ENCODE peak calls at places on chromosomes 6 and 20, in four cellular contexts. G is H1, J is neuronal stem cell, Q is H9. O is an unnamed sample.
A peak's percentile ranks its signal among the peaks of the same experiment; 100 is the strongest.

GRCh38 chr6:56745971-56746370 is 103.3 kb upstream of the DST start:
- DNase-seq in G (no peak), J (no peak), Q (no peak), O (no peak)

GRCh38 chr20:59603727-59604608 is at the start of gene PHACTR3:
- DNase-seq in G (peak; percentile 63), J (peak; percentile 27), Q (peak; percentile 52), O (no peak)

GRCh38 chr20:45629496-45630100 is at the start of gene WFDC10A:
- DNase-seq in G (peak; percentile 65), J (peak; percentile 21), Q (peak; percentile 84), O (peak; percentile 49)

GRCh38 chr6:110534731-110535164 is 58.3 kb upstream of the SLC22A16 start:
- DNase-seq in G (peak; percentile 22), J (no peak), Q (no peak), O (peak; percentile 72)

GRCh38 chr6:101259446-101259845 is 134.1 kb upstream of the GRIK2 start:
- DNase-seq in G (no peak), J (no peak), Q (no peak), O (no peak)

GRCh38 chr6:151589667-151590066 is 95.8 kb downstream of the CCDC170 start:
- DNase-seq in G (no peak), J (no peak), Q (no peak), O (no peak)

GRCh38 chr20:43525016-43525415 is 17.5 kb downstream of the L3MBTL1 start:
- DNase-seq in G (no peak), J (no peak), Q (no peak), O (no peak)

GRCh38 chr6:168384045-168385038 is 56.6 kb upstream of the SMOC2 start:
- DNase-seq in G (no peak), J (no peak), Q (no peak), O (no peak)

GRCh38 chr20:60095456-60095855 is 137.2 kb downstream of the CDH26 start:
- DNase-seq in G (no peak), J (no peak), Q (no peak), O (no peak)

GRCh38 chr6:35165630-35166071 is 24.5 kb upstream of the TCP11 start:
- DNase-seq in G (no peak), J (no peak), Q (no peak), O (peak; percentile 87)

GRCh38 chr6:26520088-26520839 is 17.9 kb upstream of the HMGN4 start:
- DNase-seq in G (no peak), J (no peak), Q (no peak), O (no peak)

DNA sequence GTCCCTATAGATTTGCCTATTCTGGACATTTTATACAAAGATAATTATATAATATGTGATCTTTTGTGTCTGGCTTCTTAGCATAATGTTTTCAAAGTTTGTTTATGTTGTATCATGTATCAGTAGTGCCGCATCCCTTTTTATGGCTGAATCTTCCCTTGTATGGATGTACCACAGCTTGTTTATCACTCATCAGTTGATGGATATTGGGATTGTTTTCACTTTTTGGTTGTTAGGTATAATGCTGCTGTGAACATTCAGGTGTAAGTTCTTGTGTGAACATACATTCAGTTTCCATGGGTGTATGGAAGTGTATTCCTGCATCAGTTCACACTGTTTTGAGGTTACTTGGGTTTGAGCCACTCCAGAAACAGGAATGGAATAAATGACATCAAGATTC is 4.3 kb downstream of the TM9SF4 start:
- DNase-seq in G (no peak), J (no peak), Q (no peak), O (no peak)
- H4K91ac ChIP-seq in G (no peak overlapping the region), J (no peak overlapping the region), Q (no peak overlapping the region), O (no peak overlapping the region)

DNA sequence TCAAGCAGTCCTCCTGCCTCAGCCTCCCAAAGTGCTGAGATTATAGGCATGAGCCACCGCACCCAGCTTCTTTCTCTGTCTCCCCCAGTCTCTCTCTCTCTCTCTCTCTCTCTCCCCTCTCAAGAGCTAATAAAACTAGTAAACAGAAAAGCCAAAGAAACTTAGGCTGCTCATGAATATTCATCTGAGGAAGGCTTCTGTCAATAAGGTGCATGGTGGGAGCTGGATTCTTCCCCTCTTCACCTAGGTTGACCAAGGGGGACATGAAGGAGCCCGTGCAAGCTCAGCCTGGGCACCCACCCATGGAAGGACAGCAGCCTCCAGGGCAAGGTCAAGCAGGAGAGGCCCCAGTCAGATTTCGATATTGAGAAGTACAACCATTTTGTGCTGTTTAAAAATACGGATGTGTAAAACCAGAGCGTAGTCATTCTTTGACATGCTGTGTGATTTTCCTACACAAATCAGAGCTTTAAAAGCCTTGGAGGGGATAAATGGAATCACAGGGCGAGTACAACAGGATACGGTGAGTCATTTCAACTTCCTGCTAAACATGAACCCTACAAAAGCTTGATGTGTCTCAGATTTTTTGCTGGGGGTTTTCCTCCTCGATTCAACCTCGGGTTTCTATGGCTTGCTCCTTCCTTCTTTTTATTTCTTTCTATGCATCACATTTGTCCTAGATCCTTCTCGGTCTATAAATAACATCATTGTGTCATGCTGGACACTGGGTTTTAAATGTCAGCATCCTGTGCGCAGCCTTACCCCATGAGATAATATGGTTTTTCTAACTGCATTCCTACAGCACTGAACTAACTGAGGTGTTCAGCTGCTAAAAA is 368.9 kb upstream of the JARID2 start:
- DNase-seq in G (no peak), J (no peak), Q (no peak), O (peak; percentile 94)
- H2AFZ ChIP-seq in G (no peak overlapping the region), J (peak overlapping the region; percentile 82), Q (no peak overlapping the region), O (peak overlapping the region; percentile 88)

GRCh38 chr6:73340048-73340447 is 14.0 kb downstream of the DPPA5 start:
- DNase-seq in G (no peak), J (no peak), Q (no peak), O (peak; percentile 59)
- H4K91ac ChIP-seq in G (no peak overlapping the region), J (no peak overlapping the region), Q (no peak overlapping the region), O (no peak overlapping the region)

GRCh38 chr20:18057106-18057993 is at the start of gene OVOL2:
- DNase-seq in G (peak; percentile 90), J (no peak), Q (peak; percentile 88), O (no peak)

GRCh38 chr20:18056174-18057105 is 1.3 kb downstream of the OVOL2 start:
- DNase-seq in G (peak; percentile 75), J (no peak), Q (peak; percentile 52), O (no peak)

GRCh38 chr20:18059603-18060002 is 1.9 kb upstream of the OVOL2 start:
- DNase-seq in G (no peak), J (no peak), Q (no peak), O (no peak)

GRCh38 chr20:18058661-18059467 is 1.1 kb upstream of the OVOL2 start:
- DNase-seq in G (peak; percentile 82), J (peak; percentile 45), Q (peak; percentile 87), O (no peak)

GRCh38 chr20:18057994-18058349 is 256 bp upstream of the OVOL2 start:
- DNase-seq in G (no peak), J (no peak), Q (no peak), O (no peak)
- H2AFZ ChIP-seq in G (no peak overlapping the region), J (peak overlapping the region; percentile 75), Q (no peak overlapping the region), O (peak overlapping the region; percentile 51)

GRCh38 chr20:50309764-50310672 is 119.4 kb downstream of the CEBPB start:
- DNase-seq in G (no peak), J (no peak), Q (no peak), O (no peak)

GRCh38 chr20:50309280-50309763 is 118.7 kb downstream of the CEBPB start:
- DNase-seq in G (no peak), J (no peak), Q (no peak), O (peak; percentile 92)

GRCh38 chr20:50306478-50307423 is 116.1 kb downstream of the CEBPB start:
- DNase-seq in G (no peak), J (no peak), Q (no peak), O (no peak)

GRCh38 chr20:50308513-50309279 is 118.1 kb downstream of the CEBPB start:
- DNase-seq in G (no peak), J (no peak), Q (peak; percentile 83), O (peak; percentile 100)

GRCh38 chr20:50308166-50308512 is 117.5 kb downstream of the CEBPB start:
- DNase-seq in G (no peak), J (no peak), Q (no peak), O (no peak)
- H4K91ac ChIP-seq in G (no peak overlapping the region), J (no peak overlapping the region), Q (no peak overlapping the region), O (peak overlapping the region; percentile 100)

DNA sequence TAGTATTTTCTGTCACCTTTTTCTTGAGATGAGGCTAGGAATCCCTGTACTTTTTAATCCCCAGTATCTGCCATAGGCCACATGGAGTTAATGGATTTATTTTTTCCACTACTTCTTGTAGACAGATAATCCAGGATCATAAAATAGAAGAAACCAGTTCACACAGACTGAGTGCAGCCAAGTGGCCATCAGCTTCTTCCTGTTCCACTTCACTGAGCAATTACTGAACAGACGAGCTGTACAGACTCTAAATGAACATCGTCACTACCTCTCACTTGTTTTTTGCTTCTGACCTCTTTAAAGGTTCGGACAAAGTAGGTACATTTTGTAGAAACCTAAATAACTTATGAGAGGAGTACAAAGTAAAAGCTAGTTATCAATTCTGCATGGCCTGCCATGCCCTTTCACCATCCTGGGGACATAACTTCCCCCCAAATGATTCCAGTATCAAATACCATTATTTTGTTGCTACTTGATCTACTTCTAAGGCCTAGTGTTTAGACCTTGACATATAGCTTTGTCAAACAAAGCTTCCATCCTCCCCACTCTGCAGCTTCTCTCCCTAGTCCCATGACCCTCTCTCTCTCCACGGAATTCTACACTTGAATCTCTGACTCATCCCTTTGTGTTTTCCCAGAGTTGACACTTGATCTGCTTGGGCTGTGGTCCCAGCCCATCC is 34.4 kb upstream of the ARHGAP18 start:
- DNase-seq in G (no peak), J (no peak), Q (no peak), O (peak; percentile 93)
- H2AFZ ChIP-seq in G (no peak overlapping the region), J (peak overlapping the region; percentile 76), Q (no peak overlapping the region), O (no peak overlapping the region)

GRCh38 chr6:43886067-43886461 is 116.1 kb downstream of the VEGFA start:
- DNase-seq in G (no peak), J (no peak), Q (no peak), O (no peak)
- H4K91ac ChIP-seq in G (no peak overlapping the region), J (no peak overlapping the region), Q (no peak overlapping the region), O (no peak overlapping the region)

GRCh38 chr6:150069707-150070106 is 786 bp upstream of the ULBP3 start:
- DNase-seq in G (no peak), J (no peak), Q (no peak), O (no peak)

GRCh38 chr6:150068786-150069648 is at the start of gene ULBP3:
- DNase-seq in G (peak; percentile 85), J (peak; percentile 86), Q (peak; percentile 94), O (peak; percentile 93)

GRCh38 chr6:150074651-150075416 is 5.9 kb upstream of the ULBP3 start:
- DNase-seq in G (no peak), J (no peak), Q (no peak), O (no peak)

GRCh38 chr6:150070236-150070860 is 1.4 kb upstream of the ULBP3 start:
- DNase-seq in G (no peak), J (no peak), Q (no peak), O (no peak)

DNA sequence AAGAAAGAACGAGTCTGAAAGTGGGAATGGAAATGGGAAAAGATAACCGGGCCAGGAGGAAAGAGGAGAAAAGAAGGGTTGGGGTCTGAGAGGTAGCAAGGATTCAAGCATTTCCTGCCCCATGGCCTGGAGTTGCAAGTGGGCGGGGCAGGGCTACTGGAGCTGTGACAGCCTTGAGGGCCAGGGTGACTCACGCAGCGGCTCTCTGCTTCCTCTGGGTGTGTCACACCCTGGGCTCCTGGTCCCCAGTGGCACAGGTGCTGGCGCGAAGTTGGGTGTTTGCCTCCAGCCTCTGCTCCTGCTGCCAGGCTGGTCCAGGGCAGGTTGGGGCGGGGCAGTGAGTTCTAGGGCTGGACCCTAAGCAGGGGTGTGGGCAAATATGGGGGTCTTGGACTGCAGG is 3.3 kb upstream of the ULBP3 start:
- DNase-seq in G (no peak), J (no peak), Q (peak; percentile 87), O (peak; percentile 16)
- H2AFZ ChIP-seq in G (no peak overlapping the region), J (no peak overlapping the region), Q (no peak overlapping the region), O (peak overlapping the region; percentile 43)

O was measured in IMR-90.